ENCODE peak calls at places on chromosome 13, in ten cellular contexts. I, U, E, L, M, G, X, V, A and B are unnamed samples.

GRCh38 chr13:45331981-45332830 is 8.8 kb downstream of the TPT1 start:
- DNase-seq in M (no peak), I (peak; percentile 88), A (peak; percentile 93), G (peak; percentile 99), E (no peak), L (peak; percentile 73), U (peak; percentile 87), X (no peak), V (no peak), B (peak; percentile 80)

GRCh38 chr13:59488436-59488835 is 675.3 kb downstream of the DIAPH3 start:
- DNase-seq in M (no peak), A (no peak), V (no peak), L (no peak), I (no peak), E (no peak), G (no peak), X (no peak), U (no peak), B (no peak)

GRCh38 chr13:35470671-35471465 is 5.6 kb downstream of the MAB21L1 start:
- DNase-seq in U (peak; percentile 77), L (peak; percentile 24), G (peak; percentile 53), E (peak; percentile 84), M (peak; percentile 89), I (peak; percentile 43), X (peak; percentile 23), V (no peak), A (peak; percentile 39), B (no peak)

GRCh38 chr13:100600461-100600860 is 11.9 kb upstream of the GGACT start:
- DNase-seq in E (no peak), L (no peak), G (no peak), M (no peak), X (no peak), U (no peak), A (no peak), I (no peak), V (no peak), B (no peak)

GRCh38 chr13:73618275-73618865 is 515.8 kb downstream of the KLF12 start:
- DNase-seq in X (no peak), G (no peak), L (no peak), A (no peak), V (no peak), U (no peak), I (no peak), M (no peak), E (no peak), B (no peak)

GRCh38 chr13:44786724-44787123 is 202.5 kb downstream of the NUFIP1 start:
- DNase-seq in A (no peak), V (no peak), X (no peak), I (no peak), L (no peak), E (no peak), G (no peak), M (no peak), U (peak; percentile 26), B (no peak)

GRCh38 chr13:77857810-77858209 is 60.8 kb downstream of the EDNRB start:
- DNase-seq in U (no peak), A (peak; percentile 41), X (no peak), V (no peak), I (no peak), M (no peak), E (no peak), L (no peak), G (no peak), B (no peak)

GRCh38 chr13:46654956-46655726 is 102.2 kb downstream of the LRCH1 start:
- DNase-seq in V (no peak), L (no peak), E (no peak), M (no peak), X (no peak), U (no peak), G (no peak), A (no peak), I (no peak), B (no peak)

GRCh38 chr13:77388944-77389616 is 62.2 kb upstream of the MYCBP2 start:
- DNase-seq in L (no peak), I (no peak), V (no peak), E (no peak), G (no peak), A (no peak), X (no peak), U (no peak), M (no peak), B (no peak)

DNA sequence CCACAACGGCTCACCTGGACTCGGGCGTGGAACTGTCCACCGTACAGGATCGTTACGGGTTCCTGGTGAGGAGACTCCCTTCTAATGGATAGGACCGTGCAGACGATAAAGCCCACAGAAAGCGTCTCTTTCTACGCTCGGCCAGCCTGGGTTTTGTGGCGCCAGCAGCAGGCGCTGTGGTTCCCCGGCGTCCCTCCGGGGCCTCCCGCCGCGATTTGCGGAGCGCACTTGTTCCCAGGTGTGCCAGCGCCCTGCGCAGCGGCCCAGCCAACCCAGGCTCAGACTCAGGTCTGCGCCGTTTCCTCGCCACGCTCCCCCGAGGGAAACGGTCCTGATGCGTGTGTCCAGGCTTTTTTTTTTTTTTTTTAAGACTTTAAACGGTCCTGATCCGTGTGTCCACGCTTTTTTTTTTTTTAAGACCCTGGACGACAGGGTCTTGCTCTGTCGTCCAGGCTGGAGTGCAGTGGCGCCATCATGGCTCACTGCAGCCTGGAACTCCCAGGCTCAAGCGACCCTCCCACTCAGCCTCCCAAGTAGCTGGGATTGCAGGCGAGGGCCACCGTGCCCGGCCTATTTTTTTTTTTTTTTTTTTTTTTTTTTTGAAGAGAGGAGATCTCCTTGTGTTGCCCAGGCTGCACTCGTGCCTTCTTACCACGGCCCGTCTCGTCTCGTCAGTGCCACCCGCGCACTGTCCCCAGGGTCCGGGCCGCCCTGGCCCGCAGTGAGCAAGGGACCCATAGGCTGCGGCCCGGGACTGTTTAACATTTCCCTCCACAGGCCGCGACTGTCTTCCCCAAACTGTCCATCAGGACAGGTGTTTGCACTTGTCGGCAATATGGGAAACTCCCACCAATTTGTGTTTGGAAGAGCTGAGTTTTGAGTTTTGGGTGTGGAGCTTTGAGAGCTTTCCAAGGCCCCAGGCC is 23.8 kb downstream of the GJA3 start:
- DNase-seq in G (no peak), U (no peak), V (peak; percentile 5), M (peak; percentile 79), A (peak; percentile 9), E (no peak), I (no peak), X (no peak), L (no peak), B (no peak)
- H3K4me3 ChIP-seq in G (no peak overlapping the region), U (no peak overlapping the region), V (no peak overlapping the region), M (peak overlapping the region; percentile 38), A (no peak overlapping the region), E (peak overlapping the region; percentile 21), I (no peak overlapping the region), X (peak overlapping the region; percentile 4), L (no peak overlapping the region), B (no peak overlapping the region)

GRCh38 chr13:94825507-94825906 is 113.2 kb upstream of the SOX21 start:
- DNase-seq in G (peak; percentile 15), U (no peak), A (peak; percentile 33), M (peak; percentile 92), L (peak; percentile 61), V (no peak), X (peak; percentile 47), E (peak; percentile 68), I (peak; percentile 44), B (peak; percentile 63)

GRCh38 chr13:94824601-94825000 is 112.3 kb upstream of the SOX21 start:
- DNase-seq in M (no peak), X (no peak), L (no peak), V (no peak), U (no peak), G (no peak), A (no peak), I (no peak), E (no peak), B (no peak)

GRCh38 chr13:94829801-94830200 is 117.5 kb upstream of the SOX21 start:
- DNase-seq in L (no peak), A (no peak), V (no peak), M (no peak), G (no peak), U (no peak), E (no peak), I (no peak), X (no peak), B (no peak)

GRCh38 chr13:94829201-94829600 is 116.9 kb upstream of the SOX21 start:
- DNase-seq in I (no peak), L (no peak), U (no peak), X (no peak), V (no peak), A (no peak), M (peak; percentile 52), E (no peak), G (no peak), B (no peak)
- H3K4me3 ChIP-seq in I (no peak overlapping the region), L (no peak overlapping the region), U (no peak overlapping the region), X (no peak overlapping the region), V (no peak overlapping the region), A (no peak overlapping the region), M (no peak overlapping the region), E (no peak overlapping the region), G (no peak overlapping the region), B (no peak overlapping the region)

GRCh38 chr13:101919541-101920306 is 467.2 kb downstream of the ITGBL1 start:
- DNase-seq in M (peak; percentile 83), I (peak; percentile 60), L (no peak), X (no peak), A (peak; percentile 35), U (no peak), V (no peak), E (no peak), G (peak; percentile 20), B (no peak)
- H3K4me3 ChIP-seq in M (peak overlapping the region; percentile 33), I (peak overlapping the region; percentile 35), L (no peak overlapping the region), X (no peak overlapping the region), A (peak overlapping the region; percentile 50), U (peak overlapping the region; percentile 24), V (no peak overlapping the region), E (no peak overlapping the region), G (no peak overlapping the region), B (peak overlapping the region; percentile 31)

GRCh38 chr13:98826156-98826555 is 73.7 kb upstream of the SLC15A1 start:
- DNase-seq in E (no peak), I (no peak), V (no peak), X (no peak), U (no peak), L (no peak), M (peak; percentile 45), G (no peak), A (no peak), B (no peak)
- H3K4me3 ChIP-seq in E (no peak overlapping the region), I (no peak overlapping the region), V (no peak overlapping the region), X (no peak overlapping the region), U (no peak overlapping the region), L (no peak overlapping the region), M (no peak overlapping the region), G (no peak overlapping the region), A (no peak overlapping the region), B (no peak overlapping the region)

GRCh38 chr13:111421216-111421615 is 100.8 kb downstream of the TEX29 start:
- DNase-seq in G (no peak), X (no peak), U (no peak), I (no peak), E (no peak), L (no peak), A (no peak), V (no peak), M (no peak), B (no peak)
- H3K4me3 ChIP-seq in G (no peak overlapping the region), X (no peak overlapping the region), U (no peak overlapping the region), I (no peak overlapping the region), E (no peak overlapping the region), L (no peak overlapping the region), A (no peak overlapping the region), V (no peak overlapping the region), M (no peak overlapping the region), B (no peak overlapping the region)